ENCODE peak calls at places on chromosomes 11 and 22, in nine cellular contexts. One of them, this sample, is unnamed. For H3K4me1, the result is how much of the 10 kb centered on the place peaks cover.

GRCh38 chr11:116955949-116956348 is 118.5 kb upstream of the APOA1 start:
- ATAC-seq in gastrocnemius medialis: peak
- ATAC-seq in GM12878: no peak
- ATAC-seq in IMR-90: no peak
- ATAC-seq in body of pancreas: no peak
- ATAC-seq in HepG2: no peak
- ATAC-seq in upper lobe of left lung: no peak
- ATAC-seq in HCT116: no peak
- ATAC-seq in heart left ventricle: peak
- ATAC-seq in this sample: no peak

GRCh38 chr11:103043826-103044688 is 47.9 kb downstream of the DCUN1D5 start:
- ATAC-seq in HCT116: no peak
- ATAC-seq in upper lobe of left lung: no peak
- ATAC-seq in heart left ventricle: no peak
- ATAC-seq in HepG2: no peak
- ATAC-seq in IMR-90: no peak
- ATAC-seq in gastrocnemius medialis: no peak
- ATAC-seq in body of pancreas: peak
- ATAC-seq in GM12878: no peak
- ATAC-seq in this sample: no peak

GRCh38 chr11:81573367-81573766 is 1160.3 kb downstream of the FAM181B start:
- ATAC-seq in gastrocnemius medialis: no peak
- ATAC-seq in GM12878: no peak
- ATAC-seq in body of pancreas: no peak
- ATAC-seq in HepG2: no peak
- ATAC-seq in IMR-90: no peak
- ATAC-seq in HCT116: no peak
- ATAC-seq in heart left ventricle: no peak
- ATAC-seq in upper lobe of left lung: peak
- ATAC-seq in this sample: no peak

GRCh38 chr11:114197799-114198500 is 98.2 kb upstream of the NNMT start:
- ATAC-seq in body of pancreas: peak
- ATAC-seq in GM12878: no peak
- ATAC-seq in IMR-90: peak
- ATAC-seq in HCT116: no peak
- ATAC-seq in gastrocnemius medialis: peak
- ATAC-seq in HepG2: no peak
- ATAC-seq in heart left ventricle: peak
- ATAC-seq in upper lobe of left lung: peak
- ATAC-seq in this sample: peak

GRCh38 chr11:65571940-65572339 is 398 bp upstream of the FAM89B start:
- ATAC-seq in IMR-90: no peak
- ATAC-seq in HepG2: no peak
- ATAC-seq in heart left ventricle: no peak
- ATAC-seq in upper lobe of left lung: no peak
- ATAC-seq in HCT116: peak
- ATAC-seq in GM12878: no peak
- ATAC-seq in gastrocnemius medialis: no peak
- ATAC-seq in body of pancreas: no peak
- ATAC-seq in this sample: no peak

GRCh38 chr11:117045956-117046355 is 52.3 kb downstream of the SIK3 start:
- ATAC-seq in gastrocnemius medialis: peak
- ATAC-seq in heart left ventricle: peak
- ATAC-seq in GM12878: peak
- ATAC-seq in IMR-90: no peak
- ATAC-seq in upper lobe of left lung: peak
- ATAC-seq in HCT116: no peak
- ATAC-seq in body of pancreas: peak
- ATAC-seq in HepG2: peak
- ATAC-seq in this sample: peak

GRCh38 chr11:2122222-2122906 is 16.8 kb downstream of the IGF2 start:
- ATAC-seq in IMR-90: peak
- ATAC-seq in gastrocnemius medialis: no peak
- ATAC-seq in HepG2: peak
- ATAC-seq in GM12878: no peak
- ATAC-seq in HCT116: no peak
- ATAC-seq in body of pancreas: no peak
- ATAC-seq in heart left ventricle: no peak
- ATAC-seq in upper lobe of left lung: no peak
- ATAC-seq in this sample: no peak

GRCh38 chr11:48116843-48117242 is 99.8 kb upstream of the OR4B1 start:
- ATAC-seq in HepG2: peak
- ATAC-seq in HCT116: peak
- ATAC-seq in gastrocnemius medialis: no peak
- ATAC-seq in body of pancreas: no peak
- ATAC-seq in GM12878: peak
- ATAC-seq in heart left ventricle: peak
- ATAC-seq in IMR-90: peak
- ATAC-seq in upper lobe of left lung: no peak
- ATAC-seq in this sample: no peak

GRCh38 chr22:46068908-46069481 is 81.3 kb upstream of the PPARA start:
- ATAC-seq in IMR-90: no peak
- ATAC-seq in gastrocnemius medialis: no peak
- ATAC-seq in body of pancreas: no peak
- ATAC-seq in heart left ventricle: peak
- ATAC-seq in upper lobe of left lung: no peak
- ATAC-seq in HepG2: no peak
- ATAC-seq in GM12878: no peak
- ATAC-seq in HCT116: no peak
- ATAC-seq in this sample: no peak

GRCh38 chr11:30487200-30487898 is 98.8 kb downstream of the MPPED2 start:
- ATAC-seq in heart left ventricle: peak
- ATAC-seq in IMR-90: peak
- ATAC-seq in gastrocnemius medialis: peak
- ATAC-seq in upper lobe of left lung: peak
- ATAC-seq in HepG2: no peak
- ATAC-seq in GM12878: no peak
- ATAC-seq in HCT116: no peak
- ATAC-seq in body of pancreas: no peak
- ATAC-seq in this sample: peak

GRCh38 chr11:30489076-30489475 is 97.1 kb downstream of the MPPED2 start:
- ATAC-seq in HCT116: no peak
- ATAC-seq in upper lobe of left lung: no peak
- ATAC-seq in HepG2: no peak
- ATAC-seq in IMR-90: no peak
- ATAC-seq in GM12878: no peak
- ATAC-seq in heart left ventricle: no peak
- ATAC-seq in body of pancreas: no peak
- ATAC-seq in gastrocnemius medialis: peak
- ATAC-seq in this sample: no peak

GRCh38 chr11:30485222-30485621 is 100.9 kb downstream of the MPPED2 start:
- ATAC-seq in upper lobe of left lung: no peak
- ATAC-seq in gastrocnemius medialis: no peak
- ATAC-seq in HCT116: no peak
- ATAC-seq in heart left ventricle: no peak
- ATAC-seq in body of pancreas: no peak
- ATAC-seq in IMR-90: no peak
- ATAC-seq in HepG2: no peak
- ATAC-seq in GM12878: no peak
- ATAC-seq in this sample: no peak

GRCh38 chr11:30489513-30489912 is 96.6 kb downstream of the MPPED2 start:
- ATAC-seq in HCT116: no peak
- ATAC-seq in gastrocnemius medialis: no peak
- ATAC-seq in IMR-90: no peak
- ATAC-seq in GM12878: no peak
- ATAC-seq in heart left ventricle: no peak
- ATAC-seq in HepG2: peak
- ATAC-seq in upper lobe of left lung: no peak
- ATAC-seq in body of pancreas: peak
- ATAC-seq in this sample: no peak

GRCh38 chr11:30488304-30488998 is 97.7 kb downstream of the MPPED2 start:
- ATAC-seq in gastrocnemius medialis: peak
- ATAC-seq in heart left ventricle: no peak
- ATAC-seq in GM12878: no peak
- ATAC-seq in HepG2: peak
- ATAC-seq in body of pancreas: peak
- ATAC-seq in IMR-90: peak
- ATAC-seq in upper lobe of left lung: peak
- ATAC-seq in HCT116: no peak
- ATAC-seq in this sample: peak
- H3K4me3 ChIP-seq in gastrocnemius medialis: peak
- H3K4me3 ChIP-seq in heart left ventricle: no peak
- H3K4me3 ChIP-seq in GM12878: no peak
- H3K4me3 ChIP-seq in HepG2: peak
- H3K4me3 ChIP-seq in body of pancreas: no peak
- H3K4me3 ChIP-seq in IMR-90: peak
- H3K4me3 ChIP-seq in upper lobe of left lung: no peak
- H3K4me3 ChIP-seq in HCT116: no peak
- H3K4me3 ChIP-seq in this sample: no peak

GRCh38 chr11:12085371-12086251 is 24.8 kb upstream of the MICAL2 start:
- ATAC-seq in IMR-90: peak
- ATAC-seq in gastrocnemius medialis: no peak
- ATAC-seq in upper lobe of left lung: no peak
- ATAC-seq in heart left ventricle: no peak
- ATAC-seq in GM12878: no peak
- ATAC-seq in HepG2: peak
- ATAC-seq in body of pancreas: no peak
- ATAC-seq in HCT116: no peak
- ATAC-seq in this sample: no peak
- H3K4me1 ChIP-seq in IMR-90: under half
- H3K4me1 ChIP-seq in gastrocnemius medialis: under half
- H3K4me1 ChIP-seq in upper lobe of left lung: half or more
- H3K4me1 ChIP-seq in heart left ventricle: half or more
- H3K4me1 ChIP-seq in GM12878: under half
- H3K4me1 ChIP-seq in HepG2: half or more
- H3K4me1 ChIP-seq in body of pancreas: under half
- H3K4me1 ChIP-seq in HCT116: half or more
- H3K4me1 ChIP-seq in this sample: half or more

GRCh38 chr11:19790831-19791552 is 78.4 kb downstream of the NAV2 start:
- ATAC-seq in GM12878: peak
- ATAC-seq in body of pancreas: peak
- ATAC-seq in IMR-90: no peak
- ATAC-seq in upper lobe of left lung: no peak
- ATAC-seq in HCT116: peak
- ATAC-seq in gastrocnemius medialis: no peak
- ATAC-seq in HepG2: no peak
- ATAC-seq in heart left ventricle: no peak
- ATAC-seq in this sample: no peak
- TF ChIP-seq POLR2A in GM12878: no peak
- TF ChIP-seq POLR2A in body of pancreas: no peak
- TF ChIP-seq POLR2A in IMR-90: no peak
- TF ChIP-seq POLR2A in upper lobe of left lung: no peak
- TF ChIP-seq POLR2A in HCT116: no peak
- TF ChIP-seq POLR2A in gastrocnemius medialis: no peak
- TF ChIP-seq POLR2A in HepG2: no peak
- TF ChIP-seq POLR2A in heart left ventricle: no peak
- TF ChIP-seq POLR2A in this sample: no peak

GRCh38 chr22:44277404-44278135 is 35.2 kb downstream of the SHISAL1 start:
- ATAC-seq in IMR-90: no peak
- ATAC-seq in heart left ventricle: no peak
- ATAC-seq in body of pancreas: no peak
- ATAC-seq in gastrocnemius medialis: no peak
- ATAC-seq in upper lobe of left lung: no peak
- ATAC-seq in HCT116: no peak
- ATAC-seq in GM12878: no peak
- ATAC-seq in HepG2: no peak
- ATAC-seq in this sample: no peak

GRCh38 chr22:44279059-44279340 is 33.8 kb downstream of the SHISAL1 start:
- ATAC-seq in HCT116: no peak
- ATAC-seq in HepG2: no peak
- ATAC-seq in heart left ventricle: no peak
- ATAC-seq in body of pancreas: no peak
- ATAC-seq in upper lobe of left lung: no peak
- ATAC-seq in IMR-90: peak
- ATAC-seq in GM12878: no peak
- ATAC-seq in gastrocnemius medialis: no peak
- ATAC-seq in this sample: no peak

GRCh38 chr22:44280665-44281188 is 32.0 kb downstream of the SHISAL1 start:
- ATAC-seq in gastrocnemius medialis: no peak
- ATAC-seq in HepG2: no peak
- ATAC-seq in HCT116: no peak
- ATAC-seq in IMR-90: no peak
- ATAC-seq in body of pancreas: no peak
- ATAC-seq in upper lobe of left lung: no peak
- ATAC-seq in GM12878: no peak
- ATAC-seq in heart left ventricle: no peak
- ATAC-seq in this sample: no peak

GRCh38 chr22:44276706-44277403 is 35.9 kb downstream of the SHISAL1 start:
- ATAC-seq in IMR-90: no peak
- ATAC-seq in gastrocnemius medialis: no peak
- ATAC-seq in HCT116: no peak
- ATAC-seq in body of pancreas: no peak
- ATAC-seq in upper lobe of left lung: no peak
- ATAC-seq in heart left ventricle: no peak
- ATAC-seq in GM12878: no peak
- ATAC-seq in HepG2: no peak
- ATAC-seq in this sample: no peak

DNA sequence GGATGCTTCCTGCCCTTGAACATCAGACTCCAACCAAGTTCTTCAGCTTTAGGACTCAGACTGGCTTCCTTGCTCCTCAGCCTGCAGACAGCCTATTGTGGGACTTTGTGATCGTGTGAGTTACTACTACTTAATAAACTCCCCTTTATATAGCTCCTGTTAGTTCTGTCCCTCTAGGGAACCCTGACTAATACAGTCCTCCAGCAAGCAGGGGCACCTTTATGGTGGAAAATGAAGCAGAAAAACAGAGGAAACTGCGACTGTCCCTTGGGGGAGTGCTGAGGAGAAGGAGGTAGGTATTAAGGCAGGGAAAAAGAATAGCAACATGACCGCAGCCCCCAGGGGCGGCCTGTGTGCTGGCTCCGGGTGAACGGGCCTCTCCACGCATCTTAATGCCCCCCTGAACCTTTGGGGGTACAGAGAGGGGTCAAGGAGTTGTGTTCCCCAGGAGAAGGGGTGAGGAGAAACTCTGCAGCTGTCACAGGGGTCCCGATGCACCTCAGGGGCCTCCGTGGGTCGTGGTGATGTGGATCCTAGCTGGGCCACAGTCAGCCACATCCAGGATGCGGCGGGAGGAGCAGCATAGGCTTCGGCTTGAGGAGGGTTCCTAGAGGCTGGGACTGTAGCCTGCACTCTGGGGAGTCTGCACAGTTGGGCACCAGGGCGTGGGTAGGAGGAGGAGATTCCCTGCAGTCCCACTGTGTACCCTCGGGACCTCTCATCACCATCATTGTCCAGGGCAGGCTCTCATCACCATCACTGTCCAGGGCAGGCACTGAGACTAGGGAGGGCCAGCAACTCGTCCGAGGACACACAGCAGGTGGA is 34.3 kb downstream of the SHISAL1 start:
- ATAC-seq in HepG2: no peak
- ATAC-seq in GM12878: no peak
- ATAC-seq in IMR-90: no peak
- ATAC-seq in HCT116: no peak
- ATAC-seq in gastrocnemius medialis: no peak
- ATAC-seq in heart left ventricle: no peak
- ATAC-seq in upper lobe of left lung: no peak
- ATAC-seq in body of pancreas: no peak
- ATAC-seq in this sample: no peak
- H3K4me3 ChIP-seq in HepG2: no peak
- H3K4me3 ChIP-seq in GM12878: no peak
- H3K4me3 ChIP-seq in IMR-90: no peak
- H3K4me3 ChIP-seq in HCT116: no peak
- H3K4me3 ChIP-seq in gastrocnemius medialis: no peak
- H3K4me3 ChIP-seq in heart left ventricle: no peak
- H3K4me3 ChIP-seq in upper lobe of left lung: no peak
- H3K4me3 ChIP-seq in body of pancreas: no peak
- H3K4me3 ChIP-seq in this sample: no peak

DNA sequence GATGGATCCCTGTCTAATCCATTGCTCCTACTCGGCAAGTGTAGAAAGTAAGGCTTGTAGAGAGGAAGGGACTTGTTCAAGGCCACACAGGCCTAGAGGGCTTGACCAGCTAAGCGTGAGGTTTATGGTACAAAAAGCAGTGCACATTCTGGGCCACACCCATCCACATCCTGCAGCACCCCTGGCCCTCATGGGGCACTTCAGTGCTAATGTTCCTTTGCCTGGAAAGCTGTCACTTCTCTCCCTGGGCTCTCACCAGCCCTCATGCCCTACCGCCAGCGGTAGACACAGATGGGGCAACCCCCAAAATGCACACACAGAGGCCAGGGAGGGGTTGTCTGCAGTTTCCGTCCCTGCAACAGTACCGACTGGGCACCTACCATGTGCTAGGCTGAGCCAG is 7.1 kb upstream of the MGAT3 start:
- ATAC-seq in HCT116: no peak
- ATAC-seq in heart left ventricle: no peak
- ATAC-seq in HepG2: no peak
- ATAC-seq in gastrocnemius medialis: no peak
- ATAC-seq in body of pancreas: no peak
- ATAC-seq in IMR-90: no peak
- ATAC-seq in upper lobe of left lung: no peak
- ATAC-seq in GM12878: peak
- ATAC-seq in this sample: no peak
- H3K4me1 ChIP-seq in HCT116: under half
- H3K4me1 ChIP-seq in heart left ventricle: under half
- H3K4me1 ChIP-seq in HepG2: under half
- H3K4me1 ChIP-seq in gastrocnemius medialis: under half
- H3K4me1 ChIP-seq in body of pancreas: under half
- H3K4me1 ChIP-seq in IMR-90: under half
- H3K4me1 ChIP-seq in upper lobe of left lung: under half
- H3K4me1 ChIP-seq in GM12878: half or more
- H3K4me1 ChIP-seq in this sample: under half